ENCODE peak calls at places on chromosomes 7 and 10, in six cellular contexts. One of them, this sample, is unnamed.

GRCh38 chr10:25304606-25305005 is 129.8 kb downstream of the GPR158 start:
- DNase-seq in thoracic aorta: no peak
- DNase-seq in neural progenitor cell: no peak
- DNase-seq in osteocyte: no peak
- DNase-seq in astrocyte of the spinal cord: no peak
- DNase-seq in MCF 10A: peak
- DNase-seq in this sample: peak

GRCh38 chr10:46523881-46524470 is 32.5 kb downstream of the GPRIN2 start:
- DNase-seq in osteocyte: no peak
- DNase-seq in MCF 10A: peak
- DNase-seq in astrocyte of the spinal cord: peak
- DNase-seq in neural progenitor cell: no peak
- DNase-seq in thoracic aorta: peak
- DNase-seq in this sample: peak

GRCh38 chr10:3780056-3780765 is 4.8 kb downstream of the KLF6 start:
- DNase-seq in astrocyte of the spinal cord: peak
- DNase-seq in thoracic aorta: no peak
- DNase-seq in neural progenitor cell: no peak
- DNase-seq in osteocyte: no peak
- DNase-seq in MCF 10A: peak
- DNase-seq in this sample: no peak

GRCh38 chr10:3776796-3777571 is 8.0 kb downstream of the KLF6 start:
- DNase-seq in MCF 10A: peak
- DNase-seq in thoracic aorta: peak
- DNase-seq in astrocyte of the spinal cord: peak
- DNase-seq in neural progenitor cell: no peak
- DNase-seq in osteocyte: peak
- DNase-seq in this sample: no peak

GRCh38 chr7:17965600-17965999 is 25.3 kb upstream of the SNX13 start:
- DNase-seq in neural progenitor cell: no peak
- DNase-seq in thoracic aorta: no peak
- DNase-seq in astrocyte of the spinal cord: peak
- DNase-seq in MCF 10A: peak
- DNase-seq in osteocyte: no peak
- DNase-seq in this sample: no peak

GRCh38 chr7:100095289-100095688 is 5.9 kb downstream of the MCM7 start:
- DNase-seq in neural progenitor cell: no peak
- DNase-seq in MCF 10A: no peak
- DNase-seq in astrocyte of the spinal cord: no peak
- DNase-seq in thoracic aorta: no peak
- DNase-seq in osteocyte: no peak
- DNase-seq in this sample: no peak

GRCh38 chr10:97853006-97853405 is 3.4 kb downstream of the GOLGA7B start:
- DNase-seq in MCF 10A: no peak
- DNase-seq in osteocyte: no peak
- DNase-seq in thoracic aorta: no peak
- DNase-seq in astrocyte of the spinal cord: no peak
- DNase-seq in neural progenitor cell: no peak
- DNase-seq in this sample: no peak

GRCh38 chr7:128197586-128197985 is 43.5 kb upstream of the LEP start:
- DNase-seq in thoracic aorta: no peak
- DNase-seq in MCF 10A: no peak
- DNase-seq in neural progenitor cell: no peak
- DNase-seq in osteocyte: no peak
- DNase-seq in astrocyte of the spinal cord: no peak
- DNase-seq in this sample: no peak

GRCh38 chr7:115229401-115230083 is 307.6 kb downstream of the MDFIC start:
- DNase-seq in osteocyte: no peak
- DNase-seq in MCF 10A: no peak
- DNase-seq in astrocyte of the spinal cord: peak
- DNase-seq in neural progenitor cell: no peak
- DNase-seq in thoracic aorta: no peak
- DNase-seq in this sample: peak

GRCh38 chr7:106112118-106112971 is at the start of gene SYPL1:
- DNase-seq in osteocyte: peak
- DNase-seq in MCF 10A: peak
- DNase-seq in astrocyte of the spinal cord: peak
- DNase-seq in neural progenitor cell: peak
- DNase-seq in thoracic aorta: peak
- DNase-seq in this sample: peak

GRCh38 chr7:145464287-145464686 is 628.4 kb upstream of the TPK1 start:
- DNase-seq in neural progenitor cell: no peak
- DNase-seq in thoracic aorta: no peak
- DNase-seq in osteocyte: no peak
- DNase-seq in MCF 10A: no peak
- DNase-seq in astrocyte of the spinal cord: no peak
- DNase-seq in this sample: no peak

GRCh38 chr10:86733260-86733671 is 23.2 kb upstream of the BMPR1A start:
- DNase-seq in neural progenitor cell: no peak
- DNase-seq in osteocyte: peak
- DNase-seq in MCF 10A: no peak
- DNase-seq in astrocyte of the spinal cord: peak
- DNase-seq in thoracic aorta: no peak
- DNase-seq in this sample: no peak

GRCh38 chr10:13769926-13770325 is 183.2 kb downstream of the PRPF18 start:
- DNase-seq in neural progenitor cell: no peak
- DNase-seq in thoracic aorta: no peak
- DNase-seq in astrocyte of the spinal cord: no peak
- DNase-seq in MCF 10A: peak
- DNase-seq in osteocyte: no peak
- DNase-seq in this sample: no peak

GRCh38 chr10:132350946-132351345 is 19.0 kb downstream of the LRRC27 start:
- DNase-seq in neural progenitor cell: no peak
- DNase-seq in MCF 10A: no peak
- DNase-seq in thoracic aorta: no peak
- DNase-seq in osteocyte: no peak
- DNase-seq in astrocyte of the spinal cord: no peak
- DNase-seq in this sample: no peak

DNA sequence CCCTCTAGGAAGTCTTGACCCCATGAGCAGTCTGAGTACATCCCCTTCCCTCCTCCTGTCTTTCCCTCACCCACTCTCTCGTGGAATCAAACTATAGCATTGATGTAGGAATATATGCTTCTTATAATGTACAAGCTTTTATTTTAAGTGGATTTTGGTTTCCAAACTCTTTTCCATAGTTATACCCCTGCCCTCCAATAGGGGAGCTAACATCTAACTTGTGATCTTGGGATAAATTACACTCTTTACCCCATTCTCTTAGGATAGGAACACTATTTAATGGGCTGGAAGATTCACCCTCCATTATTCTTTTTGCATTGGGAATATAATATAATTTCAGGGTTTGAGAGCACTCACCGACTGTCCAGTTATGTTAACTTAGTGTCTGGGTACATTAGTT is 465.9 kb downstream of the GATA3 start:
- DNase-seq in astrocyte of the spinal cord: no peak
- DNase-seq in thoracic aorta: no peak
- DNase-seq in neural progenitor cell: no peak
- DNase-seq in osteocyte: no peak
- DNase-seq in MCF 10A: no peak
- DNase-seq in this sample: no peak
- TF ChIP-seq CTCF in astrocyte of the spinal cord: no peak
- TF ChIP-seq CTCF in thoracic aorta: no peak
- TF ChIP-seq CTCF in neural progenitor cell: peak
- TF ChIP-seq CTCF in osteocyte: no peak
- TF ChIP-seq CTCF in MCF 10A: no peak
- TF ChIP-seq CTCF in this sample: no peak

GRCh38 chr7:6425948-6426347 is 21.8 kb downstream of the DAGLB start:
- DNase-seq in thoracic aorta: no peak
- DNase-seq in osteocyte: no peak
- DNase-seq in neural progenitor cell: no peak
- DNase-seq in MCF 10A: no peak
- DNase-seq in astrocyte of the spinal cord: no peak
- DNase-seq in this sample: no peak

GRCh38 chr7:6433814-6434630 is 13.7 kb downstream of the DAGLB start:
- DNase-seq in astrocyte of the spinal cord: no peak
- DNase-seq in thoracic aorta: no peak
- DNase-seq in MCF 10A: no peak
- DNase-seq in osteocyte: no peak
- DNase-seq in neural progenitor cell: no peak
- DNase-seq in this sample: no peak

GRCh38 chr7:6432786-6433185 is 15.0 kb downstream of the DAGLB start:
- DNase-seq in thoracic aorta: no peak
- DNase-seq in neural progenitor cell: no peak
- DNase-seq in MCF 10A: no peak
- DNase-seq in osteocyte: no peak
- DNase-seq in astrocyte of the spinal cord: no peak
- DNase-seq in this sample: no peak

GRCh38 chr7:6430974-6431373 is 16.8 kb downstream of the DAGLB start:
- DNase-seq in neural progenitor cell: no peak
- DNase-seq in astrocyte of the spinal cord: no peak
- DNase-seq in osteocyte: no peak
- DNase-seq in MCF 10A: no peak
- DNase-seq in thoracic aorta: no peak
- DNase-seq in this sample: no peak

GRCh38 chr7:6430271-6430940 is 17.3 kb downstream of the DAGLB start:
- DNase-seq in astrocyte of the spinal cord: peak
- DNase-seq in MCF 10A: no peak
- DNase-seq in osteocyte: no peak
- DNase-seq in thoracic aorta: no peak
- DNase-seq in neural progenitor cell: no peak
- DNase-seq in this sample: no peak
- TF ChIP-seq CTCF in astrocyte of the spinal cord: peak
- TF ChIP-seq CTCF in MCF 10A: peak
- TF ChIP-seq CTCF in osteocyte: peak
- TF ChIP-seq CTCF in thoracic aorta: no peak
- TF ChIP-seq CTCF in neural progenitor cell: peak
- TF ChIP-seq CTCF in this sample: peak

DNA sequence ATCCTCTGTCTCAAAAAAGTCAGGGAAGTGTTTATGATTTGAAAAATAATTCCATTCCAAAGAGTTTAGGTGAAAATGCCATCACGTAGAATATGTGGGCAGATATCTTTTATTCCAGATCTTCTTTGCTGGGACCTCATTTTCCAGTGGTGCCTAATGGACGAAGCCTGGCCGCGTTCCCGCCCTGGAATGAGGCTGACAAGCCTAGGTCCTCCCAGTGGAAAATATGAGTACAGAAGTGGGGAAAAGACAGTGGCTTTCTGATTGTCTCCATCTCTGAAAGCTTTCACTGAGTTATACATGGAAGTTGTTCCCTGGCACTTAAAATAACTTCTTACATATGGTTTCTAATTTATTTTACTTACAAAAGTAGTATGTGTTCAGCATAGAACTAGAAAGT is 139.4 kb downstream of the TACC2 start:
- DNase-seq in osteocyte: no peak
- DNase-seq in astrocyte of the spinal cord: peak
- DNase-seq in MCF 10A: peak
- DNase-seq in neural progenitor cell: no peak
- DNase-seq in thoracic aorta: no peak
- DNase-seq in this sample: no peak
- TF ChIP-seq CTCF in osteocyte: peak
- TF ChIP-seq CTCF in astrocyte of the spinal cord: peak
- TF ChIP-seq CTCF in MCF 10A: no peak
- TF ChIP-seq CTCF in neural progenitor cell: no peak
- TF ChIP-seq CTCF in thoracic aorta: peak
- TF ChIP-seq CTCF in this sample: no peak

GRCh38 chr10:87775766-87776165 is 42.3 kb downstream of the ATAD1 start:
- DNase-seq in thoracic aorta: no peak
- DNase-seq in neural progenitor cell: no peak
- DNase-seq in MCF 10A: no peak
- DNase-seq in astrocyte of the spinal cord: peak
- DNase-seq in osteocyte: no peak
- DNase-seq in this sample: no peak

GRCh38 chr10:87776328-87776727 is 41.7 kb downstream of the ATAD1 start:
- DNase-seq in thoracic aorta: no peak
- DNase-seq in osteocyte: no peak
- DNase-seq in MCF 10A: no peak
- DNase-seq in astrocyte of the spinal cord: no peak
- DNase-seq in neural progenitor cell: no peak
- DNase-seq in this sample: no peak

GRCh38 chr10:87767253-87767652 is 50.8 kb downstream of the ATAD1 start:
- DNase-seq in osteocyte: no peak
- DNase-seq in astrocyte of the spinal cord: peak
- DNase-seq in thoracic aorta: no peak
- DNase-seq in MCF 10A: no peak
- DNase-seq in neural progenitor cell: no peak
- DNase-seq in this sample: no peak

DNA sequence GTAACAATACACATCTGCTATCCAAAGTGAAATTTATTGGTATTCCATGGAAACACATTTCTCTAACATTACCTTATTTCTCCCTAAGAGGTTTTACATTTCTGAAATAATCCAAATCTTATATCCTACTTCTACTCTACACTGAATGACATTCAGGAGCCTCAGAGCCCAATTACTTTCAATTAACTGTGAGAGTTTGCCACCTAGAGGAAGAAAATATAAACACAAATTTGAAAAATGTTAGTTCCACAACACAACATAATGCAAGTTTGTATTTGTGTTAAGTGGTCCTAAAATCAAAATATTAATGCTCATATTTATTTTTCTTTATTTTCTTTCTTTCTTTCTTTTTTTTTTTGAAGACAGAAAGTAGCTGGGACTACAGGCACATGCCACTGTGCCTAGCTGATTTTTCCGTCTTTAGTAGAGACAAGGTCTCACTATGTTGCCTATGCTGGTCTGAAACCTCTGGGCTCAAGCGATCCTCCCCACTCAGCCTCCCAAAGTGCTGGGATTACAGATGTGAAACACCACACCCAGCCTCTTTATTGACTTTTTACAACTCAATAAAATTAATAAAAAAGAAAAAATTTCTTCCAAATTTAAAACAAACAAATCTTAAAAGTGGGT is 46.0 kb downstream of the ATAD1 start:
- DNase-seq in osteocyte: no peak
- DNase-seq in thoracic aorta: no peak
- DNase-seq in astrocyte of the spinal cord: peak
- DNase-seq in neural progenitor cell: peak
- DNase-seq in MCF 10A: peak
- DNase-seq in this sample: no peak
- TF ChIP-seq CTCF in osteocyte: peak
- TF ChIP-seq CTCF in thoracic aorta: peak
- TF ChIP-seq CTCF in astrocyte of the spinal cord: peak
- TF ChIP-seq CTCF in neural progenitor cell: peak
- TF ChIP-seq CTCF in MCF 10A: peak
- TF ChIP-seq CTCF in this sample: peak

This sample was measured in retinal pigment epithelial cell.